ENCODE peak calls at places on chromosome 12, in ten cellular contexts. A is lower leg skin, U is tibial artery, W is A549, H is fibroblast of pulmonary artery, P is heart left ventricle, F is left lung, K is astrocyte of the spinal cord, Q is cardiac muscle cell, D is GM23338. E is an unnamed sample.

GRCh38 chr12:1840981-1841425 is 20.6 kb downstream of the LRTM2 start:
- DNase-seq in P (peak), W (no peak), F (peak), Q (no peak), D (no peak), H (no peak), U (peak), K (no peak), A (no peak), E (no peak)

GRCh38 chr12:101745481-101745880 is 6.2 kb upstream of the SYCP3 start:
- DNase-seq in W (no peak), P (no peak), D (no peak), Q (no peak), A (no peak), H (peak), K (no peak), U (no peak), F (no peak), E (no peak)

GRCh38 chr12:25320123-25321006 is 69.6 kb upstream of the KRAS start:
- DNase-seq in F (no peak), U (no peak), P (no peak), A (no peak), K (peak), D (no peak), H (no peak), Q (no peak), W (no peak), E (peak)

GRCh38 chr12:90298289-90298948 is 589.8 kb upstream of the ATP2B1 start:
- DNase-seq in D (no peak), F (no peak), H (no peak), Q (no peak), W (no peak), A (no peak), P (no peak), U (no peak), K (no peak), E (no peak)

GRCh38 chr12:72313757-72314270 is 41.6 kb downstream of the TRHDE start:
- DNase-seq in K (no peak), D (peak), U (no peak), P (no peak), W (no peak), F (no peak), H (no peak), Q (no peak), A (no peak), E (no peak)

GRCh38 chr12:3315201-3315661 is 175.8 kb upstream of the PRMT8 start:
- DNase-seq in U (no peak), D (no peak), W (no peak), F (no peak), Q (peak), K (peak), H (peak), A (no peak), P (peak), E (no peak)

GRCh38 chr12:12449533-12450025 is 92.7 kb downstream of the BORCS5 start:
- DNase-seq in W (peak), A (no peak), P (no peak), D (no peak), U (no peak), Q (peak), K (no peak), F (no peak), H (peak), E (no peak)

GRCh38 chr12:87136330-87136976 is 880.3 kb upstream of the MGAT4C start:
- DNase-seq in W (peak), F (no peak), Q (peak), H (peak), P (no peak), K (peak), U (no peak), D (no peak), A (no peak), E (no peak)

GRCh38 chr12:15984097-15984800 is 73.1 kb downstream of the DERA start:
- DNase-seq in K (no peak), F (no peak), D (no peak), P (no peak), U (no peak), H (peak), A (no peak), W (no peak), Q (no peak), E (no peak)

DNA sequence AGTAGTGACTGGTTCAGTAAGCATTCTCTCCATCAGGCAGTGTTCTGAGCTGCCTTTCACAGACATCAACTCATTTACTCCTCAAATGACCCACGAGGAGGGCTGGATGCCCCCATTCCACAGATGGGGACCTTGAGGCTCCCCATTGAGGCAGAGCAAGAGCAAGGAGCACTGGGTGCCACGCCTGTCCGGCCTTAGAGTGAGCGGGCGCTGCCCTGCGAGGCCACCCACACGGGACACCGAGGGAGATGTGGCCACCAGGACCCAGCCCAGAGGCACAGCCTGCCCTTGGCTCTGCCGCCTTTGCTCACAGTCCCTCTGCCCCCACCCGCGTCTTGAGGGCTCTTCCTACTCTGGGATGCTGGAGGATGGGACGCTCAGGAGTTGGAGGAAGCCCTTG is 3.0 kb downstream of the FBRSL1 start:
- DNase-seq in H (no peak), U (no peak), F (no peak), D (no peak), A (no peak), P (peak), W (no peak), K (no peak), Q (no peak), E (no peak)
- TF ChIP-seq CTCF in H (no peak), U (no peak), F (no peak), D (no peak), A (no peak), P (no peak), W (no peak), K (no peak), Q (no peak), E (no peak)

DNA sequence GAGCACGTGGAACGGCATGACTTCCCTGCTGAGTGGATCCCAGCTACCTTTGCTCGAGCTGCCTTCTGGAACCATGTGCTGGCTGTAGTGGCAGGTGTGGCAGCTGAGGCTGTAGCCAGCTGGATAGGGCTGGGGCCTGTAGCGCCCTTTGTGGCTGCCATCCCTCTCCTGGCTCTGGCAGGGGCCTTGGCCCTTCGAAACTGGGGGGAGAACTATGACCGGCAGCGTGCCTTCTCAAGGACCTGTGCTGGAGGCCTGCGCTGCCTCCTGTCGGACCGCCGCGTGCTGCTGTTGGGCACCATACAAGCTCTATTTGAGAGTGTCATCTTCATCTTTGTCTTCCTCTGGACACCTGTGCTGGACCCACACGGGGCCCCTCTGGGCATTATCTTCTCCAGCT is 14.8 kb upstream of the ESPL1 start:
- DNase-seq in H (no peak), Q (no peak), A (no peak), D (no peak), U (no peak), W (no peak), K (no peak), P (no peak), F (peak), E (no peak)
- H3K4me3 ChIP-seq in H (peak), Q (no peak), A (peak), D (peak), U (no peak), W (peak), K (no peak), P (peak), F (peak), E (peak)

DNA sequence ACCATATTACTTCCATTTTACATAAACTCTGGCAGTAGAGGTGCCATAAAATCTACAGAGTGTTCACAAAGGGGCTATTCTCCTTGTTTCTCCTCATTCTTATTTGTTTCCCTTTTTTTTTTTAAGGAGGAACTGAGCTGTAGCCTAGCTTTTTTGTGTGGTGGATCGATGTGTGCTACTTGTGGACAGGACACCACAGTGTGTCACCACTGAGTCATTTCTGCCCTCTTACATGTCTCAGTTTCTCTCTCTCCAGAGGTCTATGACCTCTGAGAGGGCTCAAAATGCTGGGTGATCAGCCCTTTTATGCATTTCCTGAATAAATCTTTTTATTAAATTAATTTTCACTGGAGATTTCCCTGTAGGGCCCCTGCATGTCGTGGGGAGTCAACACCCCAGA is 370.2 kb downstream of the ADGRD1 start:
- DNase-seq in D (no peak), F (no peak), U (no peak), W (no peak), H (no peak), P (no peak), A (no peak), K (no peak), Q (no peak), E (no peak)
- TF ChIP-seq CTCF in D (no peak), F (no peak), U (no peak), W (no peak), H (no peak), P (no peak), A (no peak), K (no peak), Q (no peak), E (no peak)

DNA sequence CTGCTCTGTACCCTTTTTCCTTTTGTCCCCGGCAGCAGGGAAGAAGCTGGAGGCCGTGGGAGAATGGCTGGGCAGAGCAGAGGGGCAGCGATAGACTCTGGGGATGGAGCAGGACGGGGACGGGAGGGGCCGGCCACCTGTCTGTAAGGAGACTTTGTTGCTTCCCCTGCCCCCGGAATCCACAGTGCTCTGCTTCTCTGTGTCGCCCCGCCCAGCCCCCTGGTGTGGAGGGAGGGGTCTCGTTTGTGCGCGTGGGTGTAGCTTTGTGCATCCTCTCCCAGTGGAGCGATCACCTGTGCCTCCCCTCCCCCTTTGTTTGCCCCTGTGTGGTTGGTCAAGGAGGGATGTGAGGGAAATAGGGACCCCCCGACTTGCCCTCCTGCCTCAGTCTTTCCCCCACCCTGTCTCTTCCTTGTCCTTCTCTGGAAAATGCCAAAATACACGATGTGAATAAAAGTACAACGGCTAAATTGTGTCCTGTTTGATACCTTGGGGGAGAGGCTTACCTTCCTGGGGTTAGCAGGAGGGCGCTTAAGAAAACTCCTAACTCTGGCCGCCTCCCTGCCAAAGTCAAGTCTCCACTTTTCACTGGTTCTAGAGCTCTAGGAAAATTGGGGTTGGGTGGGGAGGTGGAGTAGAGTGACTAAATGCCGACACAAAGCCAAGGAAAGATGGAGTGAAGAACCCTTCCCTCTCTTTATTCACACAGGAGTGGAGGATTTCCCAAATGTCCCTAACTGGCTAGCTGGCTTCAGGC is 990 bp upstream of the TPI1 start:
- DNase-seq in P (no peak), W (no peak), K (no peak), H (no peak), Q (no peak), A (no peak), D (peak), F (no peak), U (peak), E (no peak)
- H3K4me3 ChIP-seq in P (peak), W (peak), K (no peak), H (no peak), Q (no peak), A (no peak), D (peak), F (peak), U (peak), E (peak)

GRCh38 chr12:39443704-39444234 is 849 bp upstream of the KIF21A start:
- DNase-seq in Q (peak), U (no peak), D (no peak), P (no peak), F (no peak), W (no peak), K (no peak), A (no peak), H (no peak), E (no peak)

GRCh38 chr12:39440781-39441180 is 2.1 kb downstream of the KIF21A start:
- DNase-seq in F (no peak), W (peak), P (no peak), K (no peak), A (no peak), H (no peak), U (no peak), D (no peak), Q (no peak), E (no peak)

GRCh38 chr12:39441189-39441962 is 1.5 kb downstream of the KIF21A start:
- DNase-seq in H (no peak), Q (no peak), U (no peak), A (no peak), D (no peak), F (no peak), P (no peak), K (no peak), W (no peak), E (no peak)

GRCh38 chr12:39441963-39442894 is 691 bp downstream of the KIF21A start:
- DNase-seq in H (peak), A (peak), Q (peak), F (no peak), K (peak), W (peak), U (peak), P (peak), D (peak), E (no peak)

GRCh38 chr12:39442895-39443703 is at the start of gene KIF21A:
- DNase-seq in P (peak), U (peak), F (peak), K (peak), H (peak), W (peak), D (peak), A (peak), Q (peak), E (peak)
- TF ChIP-seq CTCF in P (peak), U (peak), F (peak), K (peak), H (peak), W (peak), D (no peak), A (no peak), Q (peak), E (peak)

E was measured in retinal pigment epithelial cell.